ENCODE peak calls at places on chromosomes 3 and 15, in ten cellular contexts. P, F, O, L, M, S, I, W, A and H are unnamed samples.

GRCh38 chr3:127172670-127173515 is 20.0 kb upstream of the PRR23E start:
- DNase-seq in P (no peak), F (peak; percentile 36), O (no peak), L (peak; percentile 16), M (no peak), S (no peak), I (no peak), W (no peak), A (no peak), H (no peak)

GRCh38 chr15:72421484-72421883 is 23.4 kb downstream of the TMEM202 start:
- DNase-seq in P (no peak), F (no peak), O (no peak), L (no peak), M (no peak), S (no peak), I (no peak), W (no peak), A (no peak), H (no peak)

GRCh38 chr3:111967651-111968274 is 11.1 kb upstream of the ABHD10 start:
- DNase-seq in P (peak; percentile 71), F (peak; percentile 84), O (peak; percentile 85), L (peak; percentile 82), M (peak; percentile 92), S (peak; percentile 82), I (peak; percentile 84), W (peak; percentile 90), A (peak; percentile 84), H (peak; percentile 67)

GRCh38 chr15:78672285-78673003 is 31.4 kb upstream of the CHRNB4 start:
- DNase-seq in P (no peak), F (no peak), O (no peak), L (no peak), M (peak; percentile 40), S (no peak), I (no peak), W (no peak), A (no peak), H (no peak)

GRCh38 chr3:27185231-27185989 is 183.8 kb downstream of the NEK10 start:
- DNase-seq in P (no peak), F (no peak), O (no peak), L (no peak), M (no peak), S (no peak), I (no peak), W (no peak), A (no peak), H (no peak)

GRCh38 chr15:60973637-60974415 is 255.3 kb downstream of the RORA start:
- DNase-seq in P (no peak), F (peak; percentile 69), O (no peak), L (no peak), M (no peak), S (no peak), I (no peak), W (no peak), A (no peak), H (no peak)

GRCh38 chr3:188646592-188646991 is 492.6 kb downstream of the LPP start:
- DNase-seq in P (no peak), F (peak; percentile 37), O (no peak), L (no peak), M (no peak), S (no peak), I (no peak), W (no peak), A (no peak), H (peak; percentile 8)

GRCh38 chr3:135924506-135924905 is 41.0 kb upstream of the PPP2R3A start:
- DNase-seq in P (no peak), F (no peak), O (no peak), L (no peak), M (no peak), S (no peak), I (no peak), W (no peak), A (no peak), H (no peak)

GRCh38 chr15:89785064-89785770 is 9.1 kb downstream of the MESP2 start:
- DNase-seq in P (no peak), F (no peak), O (peak; percentile 87), L (peak; percentile 72), M (no peak), S (no peak), I (peak; percentile 85), W (no peak), A (no peak), H (no peak)

GRCh38 chr15:59436774-59437472 is 1.1 kb upstream of the FAM81A start:
- DNase-seq in P (no peak), F (peak; percentile 24), O (no peak), L (no peak), M (peak; percentile 65), S (no peak), I (no peak), W (no peak), A (no peak), H (no peak)

GRCh38 chr3:122101646-122102045 is 46.5 kb downstream of the CD86 start:
- DNase-seq in P (no peak), F (peak; percentile 45), O (no peak), L (no peak), M (no peak), S (peak; percentile 38), I (no peak), W (no peak), A (no peak), H (peak; percentile 64)

GRCh38 chr3:149314807-149315578 is 18.4 kb downstream of the TM4SF18 start:
- DNase-seq in P (no peak), F (peak; percentile 60), O (no peak), L (no peak), M (no peak), S (no peak), I (no peak), W (no peak), A (no peak), H (no peak)

GRCh38 chr3:31252216-31253185 is 280.2 kb upstream of the STT3B start:
- DNase-seq in P (no peak), F (no peak), O (no peak), L (no peak), M (no peak), S (no peak), I (no peak), W (no peak), A (no peak), H (no peak)

GRCh38 chr15:39874890-39875549 is 45.0 kb downstream of the GPR176 start:
- DNase-seq in P (no peak), F (peak; percentile 67), O (peak; percentile 35), L (peak; percentile 29), M (no peak), S (no peak), I (no peak), W (no peak), A (no peak), H (peak; percentile 51)

DNA sequence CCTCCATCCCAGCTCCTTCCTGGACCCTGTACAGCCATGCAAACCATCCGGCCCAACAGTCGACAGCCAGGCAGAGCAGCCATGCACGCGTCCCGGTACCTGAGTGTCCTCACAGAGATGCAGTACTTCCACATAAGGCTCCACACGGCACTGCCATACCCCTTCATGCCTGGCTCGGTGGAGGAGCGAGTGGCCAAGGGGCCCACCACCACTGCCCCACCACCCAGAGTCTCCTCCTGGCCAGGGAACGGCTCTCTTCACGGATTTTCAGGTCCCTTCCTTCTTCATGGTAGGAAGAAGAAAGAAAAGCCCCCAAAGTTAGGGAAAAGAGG is 51.3 kb downstream of the IQSEC1 start:
- DNase-seq in P (no peak), F (no peak), O (no peak), L (no peak), M (no peak), S (no peak), I (no peak), W (no peak), A (no peak), H (no peak)
- TF ChIP-seq POLR2A in P (no peak), F (no peak), O (no peak), L (no peak), M (no peak), S (no peak), I (no peak), W (no peak), A (no peak), H (no peak)

GRCh38 chr3:69739204-69740102 is at the start of gene MITF:
- DNase-seq in P (peak; percentile 93), F (peak; percentile 94), O (peak; percentile 89), L (peak; percentile 94), M (peak; percentile 96), S (peak; percentile 92), I (peak; percentile 95), W (peak; percentile 87), A (peak; percentile 95), H (peak; percentile 94)
- TF ChIP-seq POLR2A in P (peak; percentile 72), F (peak; percentile 30), O (peak; percentile 45), L (peak; percentile 82), M (peak; percentile 74), S (peak; percentile 64), I (peak; percentile 54), W (peak; percentile 70), A (no peak), H (peak; percentile 47)

DNA sequence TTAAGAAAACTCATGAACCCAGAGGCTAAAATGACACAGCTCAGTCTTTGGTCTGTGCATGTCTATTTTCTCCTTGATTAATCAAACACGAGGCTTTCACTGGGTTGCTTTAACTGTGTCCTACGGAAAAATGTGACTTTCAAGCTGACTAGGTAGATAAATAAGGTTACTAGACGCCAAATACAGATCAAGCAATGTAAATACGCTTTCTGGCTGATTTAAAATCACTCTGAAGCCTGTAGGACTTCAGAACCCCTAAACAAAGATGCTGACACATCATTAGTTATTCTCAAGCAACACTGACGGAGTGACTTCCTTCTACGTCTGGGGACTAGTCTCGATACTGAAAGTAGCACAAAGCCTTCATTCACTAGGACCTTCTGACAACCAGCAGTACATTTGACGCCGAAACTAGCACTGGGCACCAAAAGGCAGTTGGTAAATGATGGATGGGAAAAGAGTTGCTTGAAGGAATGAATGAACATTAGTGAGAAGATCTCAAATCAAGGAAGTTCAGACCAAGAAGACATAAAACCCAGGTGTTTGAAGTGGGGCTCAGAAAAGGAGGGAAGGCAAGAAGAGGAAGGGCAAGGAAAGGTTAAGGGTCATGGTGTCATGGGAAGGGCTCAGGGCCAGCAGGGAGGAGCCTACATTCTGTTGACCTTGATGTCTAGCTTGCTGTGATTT is 67.1 kb upstream of the CDV3 start:
- DNase-seq in P (no peak), F (peak; percentile 75), O (peak; percentile 23), L (no peak), M (no peak), S (no peak), I (peak; percentile 64), W (no peak), A (no peak), H (no peak)
- TF ChIP-seq POLR2A in P (no peak), F (no peak), O (no peak), L (peak; percentile 20), M (no peak), S (no peak), I (no peak), W (no peak), A (no peak), H (no peak)

DNA sequence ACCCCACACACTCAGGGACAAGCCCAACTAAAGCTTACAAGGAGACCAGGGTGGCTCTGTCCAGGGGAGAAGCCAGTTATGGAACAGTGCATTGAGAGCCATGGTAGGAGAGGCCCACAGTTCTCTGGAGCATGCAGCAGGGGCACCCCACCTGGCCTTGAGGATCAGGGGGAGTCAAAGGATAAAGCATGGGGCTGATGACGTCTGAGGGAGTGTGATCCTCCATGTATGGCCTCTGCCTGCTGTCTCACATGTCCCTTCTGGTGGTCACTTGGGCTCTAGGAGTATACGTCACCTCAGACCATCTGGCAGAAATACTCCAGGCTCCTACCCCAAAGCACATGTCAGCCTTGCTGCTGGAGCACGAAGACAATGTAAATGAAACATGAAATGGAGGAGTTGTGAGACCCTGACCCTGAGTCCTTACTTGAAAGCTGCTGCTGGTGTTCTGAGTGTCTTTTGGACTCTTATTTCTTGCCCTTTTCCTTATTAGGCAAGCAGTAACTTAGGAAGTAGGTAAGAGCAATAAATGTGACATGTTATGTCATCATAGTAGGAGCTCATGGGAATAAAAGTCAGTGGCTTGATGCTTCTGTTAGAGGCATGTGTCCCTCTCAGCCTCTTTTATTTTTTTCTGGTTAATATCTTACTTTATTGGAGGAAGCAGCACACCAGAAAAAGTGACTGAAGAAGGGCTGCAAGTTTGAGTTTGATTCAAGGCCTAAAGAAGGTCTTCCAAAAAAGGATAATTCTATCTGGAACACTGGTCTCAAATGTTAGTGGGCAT is 15.5 kb downstream of the SRPRB start:
- DNase-seq in P (no peak), F (no peak), O (no peak), L (no peak), M (no peak), S (no peak), I (no peak), W (no peak), A (no peak), H (no peak)
- TF ChIP-seq POLR2A in P (no peak), F (no peak), O (no peak), L (no peak), M (no peak), S (no peak), I (no peak), W (no peak), A (no peak), H (no peak)